ENCODE peak calls at places on chromosomes 7 and 10, in ten cellular contexts. L is renal cortical epithelial cell, F is fibroblast of lung, O is NCI-H1105, P is fibroblast of the conjunctiva, Y is BE2C, X is colonic mucosa, N is ELF-1, A is HS-5, Q is activated T-cell treated with anti-CD3 and anti-CD28 coated beads for 1 hour. S is an unnamed sample.

GRCh38 chr10:8665322-8665721 is 610.8 kb downstream of the GATA3 start:
- DNase-seq in L (no peak), X (no peak), Q (no peak), F (no peak), A (no peak), O (no peak), N (no peak), Y (no peak), P (no peak), S (no peak)

GRCh38 chr10:50501478-50501877 is 122.3 kb downstream of the SGMS1 start:
- DNase-seq in Q (no peak), N (no peak), O (no peak), Y (no peak), L (peak), X (no peak), A (no peak), F (peak), P (no peak), S (no peak)

GRCh38 chr7:123241809-123242208 is 42.0 kb upstream of the SLC13A1 start:
- DNase-seq in N (no peak), Y (peak), L (no peak), O (no peak), X (no peak), Q (no peak), F (no peak), A (no peak), P (no peak), S (no peak)

GRCh38 chr7:55574062-55574717 is 1.9 kb upstream of the VOPP1 start:
- DNase-seq in P (no peak), L (peak), Y (no peak), Q (no peak), X (no peak), F (peak), A (no peak), O (no peak), N (no peak), S (no peak)

GRCh38 chr7:142528608-142529408 is 220.5 kb upstream of the PRSS1 start:
- DNase-seq in P (no peak), Q (no peak), O (no peak), L (no peak), N (peak), X (no peak), F (no peak), Y (no peak), A (no peak), S (no peak)

GRCh38 chr10:11715815-11716494 is 26.2 kb upstream of the ECHDC3 start:
- DNase-seq in A (no peak), X (peak), N (no peak), O (no peak), Y (no peak), F (no peak), L (no peak), P (no peak), Q (no peak), S (no peak)

GRCh38 chr7:103106336-103107070 is 31.6 kb downstream of the ARMC10 start:
- DNase-seq in Q (no peak), O (peak), N (peak), L (no peak), P (no peak), Y (no peak), F (peak), X (no peak), A (no peak), S (no peak)

GRCh38 chr10:659710-660141 is 29.7 kb downstream of the DIP2C start:
- DNase-seq in N (no peak), F (peak), L (peak), X (no peak), Q (no peak), O (no peak), Y (no peak), A (no peak), P (no peak), S (peak)

GRCh38 chr7:15906436-15906835 is 220.0 kb upstream of the MEOX2 start:
- DNase-seq in Q (no peak), A (no peak), O (no peak), L (no peak), N (no peak), X (no peak), F (no peak), Y (no peak), P (no peak), S (no peak)

GRCh38 chr7:13945670-13946069 is 43.8 kb downstream of the ETV1 start:
- DNase-seq in F (peak), A (no peak), Q (no peak), N (no peak), L (peak), O (peak), X (no peak), P (peak), Y (peak), S (peak)

GRCh38 chr10:61460835-61461234 is 7.7 kb upstream of the TMEM26 start:
- DNase-seq in A (no peak), O (no peak), P (no peak), Q (no peak), Y (no peak), N (no peak), F (no peak), L (no peak), X (no peak), S (no peak)

GRCh38 chr10:15348579-15348978 is 22.5 kb downstream of the FAM171A1 start:
- DNase-seq in F (peak), N (no peak), Q (no peak), Y (no peak), O (peak), L (no peak), A (no peak), X (no peak), P (no peak), S (no peak)

GRCh38 chr10:77027576-77027975 is 610.0 kb downstream of the KCNMA1 start:
- DNase-seq in X (no peak), L (no peak), Q (no peak), N (no peak), O (no peak), A (no peak), P (no peak), F (no peak), Y (no peak), S (no peak)

GRCh38 chr10:48444266-48444665 is 137.8 kb downstream of the MAPK8 start:
- DNase-seq in Q (no peak), L (peak), X (no peak), Y (peak), F (peak), A (no peak), P (no peak), N (peak), O (no peak), S (no peak)

GRCh38 chr7:98221611-98222532 is 10.6 kb downstream of the BHLHA15 start:
- DNase-seq in P (no peak), A (no peak), L (no peak), N (no peak), Y (no peak), O (no peak), X (no peak), F (no peak), Q (no peak), S (no peak)

GRCh38 chr10:17880596-17880995 is 71.1 kb upstream of the SLC39A12 start:
- DNase-seq in P (no peak), X (no peak), L (no peak), N (no peak), F (no peak), Y (no peak), Q (no peak), O (no peak), A (no peak), S (no peak)

GRCh38 chr10:91684841-91685240 is 52.0 kb upstream of the PPP1R3C start:
- DNase-seq in O (no peak), Q (no peak), N (no peak), L (no peak), F (no peak), X (no peak), A (no peak), P (no peak), Y (no peak), S (no peak)

GRCh38 chr7:107684947-107685463 is 24.4 kb downstream of the SLC26A4 start:
- DNase-seq in Q (no peak), A (no peak), N (no peak), X (no peak), P (no peak), L (no peak), O (no peak), Y (no peak), F (no peak), S (no peak)

GRCh38 chr10:79360499-79361342 is 13.5 kb downstream of the PPIF start:
- DNase-seq in N (no peak), Y (no peak), O (no peak), P (no peak), X (peak), L (no peak), Q (no peak), F (no peak), A (no peak), S (no peak)

GRCh38 chr10:36555036-36555435 is 570.4 kb upstream of the ANKRD30A start:
- DNase-seq in Q (no peak), O (no peak), X (no peak), F (no peak), A (no peak), Y (no peak), L (no peak), N (no peak), P (no peak), S (no peak)

GRCh38 chr10:95389176-95389575 is 98.4 kb upstream of the PDLIM1 start:
- DNase-seq in O (no peak), P (no peak), Q (no peak), X (no peak), N (no peak), Y (no peak), L (no peak), F (no peak), A (no peak), S (no peak)

GRCh38 chr7:112989531-112989930 is 97.1 kb downstream of the GPR85 start:
- DNase-seq in F (peak), Y (no peak), Q (no peak), P (no peak), N (no peak), X (no peak), L (peak), A (no peak), O (no peak), S (no peak)

S was measured in epithelial cell of proximal tubule.